ENCODE peak calls at places on chromosomes 12 and 14, in four cellular contexts. M, U, O and K are unnamed samples.

GRCh38 chr12:3140284-3140683 is 63.1 kb downstream of the TSPAN9 start:
- DNase-seq in M (no peak), U (no peak), O (no peak), K (no peak)

GRCh38 chr14:36516719-36517241 is 3.3 kb downstream of the NKX2-1 start:
- DNase-seq in M (no peak), U (peak; percentile 17), O (no peak), K (no peak)

GRCh38 chr14:57461777-57462320 is 31.8 kb downstream of the CCDC198 start:
- DNase-seq in M (no peak), U (no peak), O (no peak), K (no peak)

GRCh38 chr12:19432309-19433170 is 6.8 kb upstream of the AEBP2 start:
- DNase-seq in M (no peak), U (no peak), O (no peak), K (no peak)

GRCh38 chr12:98504368-98504617 is 11.1 kb upstream of the TMPO start:
- DNase-seq in M (no peak), U (no peak), O (no peak), K (no peak)

GRCh38 chr12:3144495-3144894 is 67.3 kb downstream of the TSPAN9 start:
- DNase-seq in M (no peak), U (no peak), O (no peak), K (no peak)

GRCh38 chr12:87428701-87429277 is 600.4 kb downstream of the C12orf50 start:
- DNase-seq in M (no peak), U (no peak), O (peak; percentile 14), K (no peak)

GRCh38 chr12:9331218-9331626 is 123.0 kb upstream of the PZP start:
- DNase-seq in M (no peak), U (peak; percentile 83), O (no peak), K (no peak)

GRCh38 chr12:93978553-93978952 is 169.8 kb upstream of the PLXNC1 start:
- DNase-seq in M (peak; percentile 86), U (no peak), O (peak; percentile 53), K (peak; percentile 69)

GRCh38 chr14:100108042-100108825 is 43.0 kb downstream of the EVL start:
- DNase-seq in M (no peak), U (peak; percentile 97), O (no peak), K (no peak)

GRCh38 chr14:88166616-88167015 is 156.5 kb downstream of the KCNK10 start:
- DNase-seq in M (no peak), U (no peak), O (peak; percentile 53), K (no peak)

GRCh38 chr14:64095620-64096019 is 198.6 kb downstream of the ESR2 start:
- DNase-seq in M (no peak), U (no peak), O (no peak), K (peak; percentile 48)

GRCh38 chr14:83712730-83713129 is 1817.2 kb upstream of the FLRT2 start:
- DNase-seq in M (no peak), U (no peak), O (no peak), K (no peak)

GRCh38 chr14:67480011-67480410 is 8.5 kb downstream of the TMEM229B start:
- DNase-seq in M (no peak), U (no peak), O (no peak), K (no peak)

GRCh38 chr12:128180166-128180565 is 86.8 kb upstream of the TMEM132C start:
- DNase-seq in M (no peak), U (no peak), O (no peak), K (no peak)

GRCh38 chr12:40819427-40820108 is 127.3 kb downstream of the CNTN1 start:
- DNase-seq in M (no peak), U (peak; percentile 77), O (no peak), K (no peak)

GRCh38 chr14:102584871-102585869 is 7.3 kb upstream of the RCOR1 start:
- DNase-seq in M (no peak), U (peak; percentile 61), O (no peak), K (no peak)

GRCh38 chr12:113138826-113139225 is 3.3 kb upstream of the RASAL1 start:
- DNase-seq in M (no peak), U (no peak), O (no peak), K (no peak)

GRCh38 chr12:83506841-83507240 is 820.1 kb downstream of the TMTC2 start:
- DNase-seq in M (no peak), U (no peak), O (no peak), K (no peak)

GRCh38 chr12:108779998-108780688 is 48.8 kb upstream of the CORO1C start:
- DNase-seq in M (no peak), U (no peak), O (no peak), K (peak; percentile 49)

GRCh38 chr12:52168019-52168717 is 23.6 kb downstream of the KRT80 start:
- DNase-seq in M (no peak), U (no peak), O (no peak), K (no peak)

GRCh38 chr14:92704821-92705220 is 43.6 kb downstream of the LGMN start:
- DNase-seq in M (no peak), U (no peak), O (no peak), K (no peak)

GRCh38 chr14:95023886-95024285 is 133.4 kb downstream of the DICER1 start:
- DNase-seq in M (peak; percentile 10), U (no peak), O (no peak), K (peak; percentile 31)

GRCh38 chr14:77024171-77024627 is 4.3 kb downstream of the IRF2BPL start:
- DNase-seq in M (no peak), U (peak; percentile 89), O (no peak), K (no peak)

GRCh38 chr12:13093850-13094225 is 9.6 kb downstream of the GSG1 start:
- DNase-seq in M (no peak), U (no peak), O (no peak), K (no peak)